ENCODE peak calls at places on chromosomes 11 and 22, in four cellular contexts. Z, A, L and T are unnamed samples.

GRCh38 chr11:95337972-95338429 is 107.0 kb upstream of the SESN3 start:
- DNase-seq in L (no peak), Z (peak), A (no peak), T (no peak)

GRCh38 chr22:29710193-29710592 is 9.6 kb upstream of the CABP7 start:
- DNase-seq in L (no peak), Z (no peak), A (no peak), T (no peak)

GRCh38 chr11:68753300-68753699 is 2.0 kb upstream of the TESMIN start:
- DNase-seq in Z (no peak), L (no peak), A (no peak), T (no peak)

GRCh38 chr22:19809741-19810140 is 44.9 kb downstream of the GNB1L start:
- DNase-seq in L (no peak), Z (no peak), A (no peak), T (no peak)

GRCh38 chr22:41548830-41549211 is 4.6 kb upstream of the POLR3H start:
- DNase-seq in L (no peak), Z (no peak), A (no peak), T (no peak)

GRCh38 chr11:85531498-85531897 is 95.6 kb downstream of the DLG2 start:
- DNase-seq in L (no peak), Z (no peak), A (no peak), T (no peak)

GRCh38 chr11:128553662-128554392 is 33.5 kb downstream of the ETS1 start:
- DNase-seq in A (peak), L (no peak), Z (no peak), T (peak)

GRCh38 chr22:44023404-44024287 is 456 bp upstream of the PARVB start:
- DNase-seq in L (peak), Z (peak), A (peak), T (peak)

GRCh38 chr11:100981196-100981824 is 148.3 kb downstream of the PGR start:
- DNase-seq in A (no peak), L (no peak), Z (no peak), T (no peak)

GRCh38 chr11:121595717-121596156 is 143.0 kb upstream of the SORL1-AS1 start:
- DNase-seq in Z (peak), L (no peak), A (no peak), T (no peak)

GRCh38 chr11:4539603-4540219 is 5.3 kb upstream of the OR52M1 start:
- DNase-seq in A (peak), L (peak), Z (no peak), T (peak)

GRCh38 chr11:36376888-36377758 is 81.0 kb downstream of the PRR5L start:
- DNase-seq in A (no peak), Z (peak), L (peak), T (peak)

GRCh38 chr22:30221121-30221992 is 25.2 kb downstream of the LIF start:
- DNase-seq in L (no peak), Z (no peak), A (peak), T (peak)

GRCh38 chr11:117223741-117224685 is 7.9 kb downstream of the PCSK7 start:
- DNase-seq in A (no peak), L (no peak), Z (no peak), T (no peak)

GRCh38 chr11:2708151-2708581 is 8.4 kb upstream of the KCNQ1OT1 start:
- DNase-seq in Z (no peak), A (no peak), L (no peak), T (no peak)

GRCh38 chr11:30422828-30423648 is 100.1 kb downstream of the ARL14EP start:
- DNase-seq in L (no peak), Z (no peak), A (no peak), T (no peak)

GRCh38 chr11:95434489-95435057 is 203.6 kb upstream of the SESN3 start:
- DNase-seq in A (no peak), Z (no peak), L (no peak), T (no peak)

GRCh38 chr11:12552677-12553076 is 121.5 kb upstream of the TEAD1 start:
- DNase-seq in A (no peak), L (no peak), Z (peak), T (no peak)

GRCh38 chr11:47995318-47995717 is 15.0 kb downstream of the PTPRJ start:
- DNase-seq in L (no peak), Z (no peak), A (no peak), T (no peak)

GRCh38 chr11:3087821-3088800 is 30.9 kb upstream of the CARS1 start:
- DNase-seq in A (no peak), L (no peak), Z (peak), T (no peak)

GRCh38 chr11:112221263-112221835 is 4.9 kb upstream of the PTS start:
- DNase-seq in A (no peak), L (no peak), Z (no peak), T (no peak)

GRCh38 chr22:29842740-29843139 is 4.7 kb upstream of the ASCC2 start:
- DNase-seq in L (no peak), Z (peak), A (no peak), T (no peak)

GRCh38 chr22:37002633-37003032 is 16.6 kb downstream of the TST start:
- DNase-seq in L (no peak), A (no peak), Z (no peak), T (no peak)

GRCh38 chr22:41092847-41093371 is 517 bp downstream of the EP300 start:
- DNase-seq in A (peak), L (no peak), Z (peak), T (peak)

GRCh38 chr11:83778598-83778997 is 492.4 kb upstream of the CCDC90B start:
- DNase-seq in A (no peak), Z (no peak), L (no peak), T (no peak)

GRCh38 chr22:27934069-27934468 is 15.0 kb upstream of the PITPNB start:
- DNase-seq in Z (no peak), L (no peak), A (no peak), T (no peak)

DNA sequence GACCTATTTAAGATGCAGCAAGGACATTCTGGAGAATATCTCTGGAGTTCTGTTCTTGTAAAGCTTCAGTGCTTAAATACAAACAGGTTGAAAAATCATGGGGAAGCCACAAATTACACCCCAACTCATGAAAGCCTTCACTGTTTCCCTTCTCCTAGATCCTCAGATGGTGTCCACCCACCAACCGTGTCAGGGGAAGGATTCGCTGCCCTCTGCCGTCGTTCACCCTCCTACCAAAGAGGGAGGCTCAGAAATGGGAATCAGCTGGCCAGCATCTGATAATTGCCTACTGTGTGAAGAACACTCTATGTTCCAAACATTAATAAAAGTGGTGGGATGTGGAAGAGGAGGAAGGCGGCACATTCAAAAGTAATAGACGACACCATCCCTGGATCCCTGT is 7.4 kb upstream of the HEPACAM start:
- DNase-seq in Z (no peak), L (no peak), A (no peak), T (no peak)
- TF ChIP-seq CTCF in Z (no peak), L (no peak), A (no peak), T (no peak)

GRCh38 chr11:17898071-17898470 is 114.8 kb downstream of the SERGEF start:
- DNase-seq in A (no peak), Z (no peak), L (no peak), T (no peak)
- TF ChIP-seq CTCF in A (no peak), Z (no peak), L (no peak), T (no peak)

GRCh38 chr22:35736701-35737100 is 19.0 kb downstream of the APOL5 start:
- DNase-seq in L (no peak), A (no peak), Z (no peak), T (no peak)

GRCh38 chr22:35740616-35741015 is 22.9 kb downstream of the APOL5 start:
- DNase-seq in Z (no peak), L (no peak), A (no peak), T (no peak)

GRCh38 chr22:35739076-35739475 is 21.4 kb downstream of the APOL5 start:
- DNase-seq in L (no peak), Z (no peak), A (no peak), T (no peak)

GRCh38 chr22:35742342-35743100 is 24.8 kb downstream of the APOL5 start:
- DNase-seq in A (no peak), Z (peak), L (no peak), T (no peak)

DNA sequence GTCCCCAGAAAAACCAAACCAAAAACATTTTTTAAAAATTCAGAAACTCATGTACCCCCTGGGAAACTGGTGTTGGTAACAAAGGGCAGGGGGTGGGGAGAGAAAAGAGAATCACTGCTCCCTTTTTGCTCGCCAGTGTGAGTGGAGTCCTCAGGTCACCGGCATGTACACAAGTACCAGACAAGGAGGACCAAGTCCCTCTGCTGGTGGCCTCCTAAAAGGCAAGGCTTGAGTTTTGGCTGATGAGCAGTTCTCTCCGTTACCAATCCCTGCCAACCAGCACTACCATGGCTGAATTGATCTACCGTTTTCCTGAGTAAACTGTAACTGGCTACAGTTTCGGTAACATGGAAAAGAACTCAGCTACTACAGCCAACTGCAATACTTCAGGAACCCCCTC is 22.0 kb downstream of the APOL5 start:
- DNase-seq in A (peak), Z (no peak), L (no peak), T (peak)
- TF ChIP-seq CTCF in A (peak), Z (peak), L (peak), T (no peak)

GRCh38 chr11:58626915-58627483 is 4.5 kb downstream of the CNTF start:
- DNase-seq in Z (peak), L (no peak), A (no peak), T (no peak)

GRCh38 chr11:58628446-58628845 is 6.0 kb downstream of the CNTF start:
- DNase-seq in L (no peak), A (no peak), Z (peak), T (no peak)

GRCh38 chr11:58632510-58632909 is 10.0 kb downstream of the CNTF start:
- DNase-seq in L (no peak), A (no peak), Z (no peak), T (no peak)

GRCh38 chr11:58631378-58631777 is 8.9 kb downstream of the CNTF start:
- DNase-seq in L (no peak), Z (no peak), A (no peak), T (no peak)

DNA sequence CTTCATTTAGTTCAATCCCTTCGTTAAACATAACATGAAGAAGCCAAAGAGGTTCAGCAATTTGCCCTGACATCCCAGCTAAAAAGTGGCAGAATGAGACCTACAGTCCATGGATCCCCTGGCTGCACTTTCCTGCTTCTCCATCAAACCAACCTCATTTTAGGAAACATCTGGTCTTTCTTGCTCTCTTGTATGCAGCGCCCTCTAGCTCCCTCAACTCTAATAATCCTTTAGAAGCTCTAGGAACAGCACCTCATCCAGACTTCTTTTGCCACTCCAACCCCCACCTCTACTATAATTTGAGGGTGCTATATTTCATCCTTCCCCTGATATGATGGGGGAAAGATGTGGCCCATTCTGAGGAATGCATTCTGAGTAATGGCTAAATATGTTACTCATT is 7.4 kb downstream of the CNTF start:
- DNase-seq in L (no peak), A (peak), Z (peak), T (peak)
- TF ChIP-seq CTCF in L (peak), A (peak), Z (peak), T (peak)

DNA sequence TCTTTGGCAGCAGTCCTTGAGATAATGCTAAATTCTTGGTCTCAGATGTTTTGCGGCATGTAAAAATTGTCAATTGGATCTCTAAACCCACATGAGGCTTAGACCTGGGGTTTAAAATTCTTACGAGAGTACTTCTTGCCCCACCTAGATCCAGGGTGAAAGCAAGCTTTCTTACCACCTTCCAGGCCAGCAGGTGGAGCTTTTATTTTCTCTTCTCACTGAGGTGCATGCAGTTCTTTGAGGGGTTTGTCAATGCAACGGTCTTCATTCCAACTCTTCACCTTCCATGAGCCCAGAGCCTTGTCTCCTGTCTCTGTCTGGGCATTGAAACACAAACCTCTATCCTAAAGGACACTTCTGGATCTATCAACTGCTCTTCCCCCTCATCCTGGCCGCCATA is 154.1 kb downstream of the MYO18B start:
- DNase-seq in Z (no peak), L (no peak), A (peak), T (no peak)
- TF ChIP-seq CTCF in Z (no peak), L (peak), A (peak), T (no peak)

GRCh38 chr22:45911601-45912271 is 65.2 kb downstream of the WNT7B start:
- DNase-seq in A (no peak), L (no peak), Z (no peak), T (no peak)
- TF ChIP-seq CTCF in A (no peak), L (no peak), Z (no peak), T (no peak)

GRCh38 chr22:22346401-22347107 is 102.0 kb downstream of the VPREB1 start:
- DNase-seq in L (no peak), Z (no peak), A (no peak), T (no peak)

GRCh38 chr22:22348815-22349454 is 104.3 kb downstream of the VPREB1 start:
- DNase-seq in L (no peak), A (no peak), Z (no peak), T (no peak)

GRCh38 chr22:22345781-22346180 is 101.2 kb downstream of the VPREB1 start:
- DNase-seq in L (no peak), Z (no peak), A (no peak), T (no peak)

GRCh38 chr22:22349455-22349836 is 104.9 kb downstream of the VPREB1 start:
- DNase-seq in A (no peak), Z (no peak), L (no peak), T (no peak)

DNA sequence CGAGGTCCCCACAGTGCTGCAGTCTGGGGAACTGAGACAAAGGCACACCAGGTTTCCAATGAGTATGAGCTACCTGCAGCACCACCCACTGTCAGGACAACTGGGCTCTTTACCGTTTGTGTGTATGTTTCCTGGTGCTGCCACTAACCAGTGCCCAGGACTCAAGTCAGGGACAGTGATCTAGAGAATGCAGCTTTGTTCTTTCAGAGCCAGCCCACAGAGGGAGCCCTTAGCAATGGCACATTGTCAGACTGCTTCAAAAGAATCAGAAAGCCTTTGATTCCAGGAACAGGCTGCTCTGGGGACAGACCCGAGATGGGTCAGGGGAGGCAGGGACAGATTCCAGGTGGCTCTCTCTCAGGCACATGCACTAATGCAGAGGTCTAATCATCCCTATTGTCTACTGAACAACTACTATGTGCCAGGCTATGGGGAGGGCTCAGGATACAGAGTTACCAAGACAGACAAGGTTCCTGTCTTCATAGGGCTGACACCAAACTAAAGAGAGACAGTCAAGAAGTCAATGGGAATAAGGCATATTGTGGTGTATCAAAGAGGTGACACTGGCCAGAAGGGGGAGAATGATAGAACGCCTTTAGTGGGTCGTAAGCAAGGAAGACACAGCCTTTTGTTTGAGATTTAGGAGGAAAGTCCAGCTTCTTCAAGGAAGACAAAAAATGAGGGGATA is 103.7 kb downstream of the VPREB1 start:
- DNase-seq in A (peak), L (no peak), Z (no peak), T (no peak)
- TF ChIP-seq CTCF in A (peak), L (peak), Z (no peak), T (no peak)

GRCh38 chr22:39490135-39490798 is 11.8 kb upstream of the MIEF1 start:
- DNase-seq in L (no peak), A (peak), Z (peak), T (peak)

GRCh38 chr22:39487826-39488520 is 14.1 kb upstream of the MIEF1 start:
- DNase-seq in Z (no peak), A (no peak), L (no peak), T (no peak)

GRCh38 chr22:39488563-39489083 is 13.5 kb upstream of the MIEF1 start:
- DNase-seq in Z (no peak), L (no peak), A (no peak), T (no peak)

GRCh38 chr22:39490966-39491680 is 11.0 kb upstream of the MIEF1 start:
- DNase-seq in Z (no peak), L (no peak), A (no peak), T (no peak)

DNA sequence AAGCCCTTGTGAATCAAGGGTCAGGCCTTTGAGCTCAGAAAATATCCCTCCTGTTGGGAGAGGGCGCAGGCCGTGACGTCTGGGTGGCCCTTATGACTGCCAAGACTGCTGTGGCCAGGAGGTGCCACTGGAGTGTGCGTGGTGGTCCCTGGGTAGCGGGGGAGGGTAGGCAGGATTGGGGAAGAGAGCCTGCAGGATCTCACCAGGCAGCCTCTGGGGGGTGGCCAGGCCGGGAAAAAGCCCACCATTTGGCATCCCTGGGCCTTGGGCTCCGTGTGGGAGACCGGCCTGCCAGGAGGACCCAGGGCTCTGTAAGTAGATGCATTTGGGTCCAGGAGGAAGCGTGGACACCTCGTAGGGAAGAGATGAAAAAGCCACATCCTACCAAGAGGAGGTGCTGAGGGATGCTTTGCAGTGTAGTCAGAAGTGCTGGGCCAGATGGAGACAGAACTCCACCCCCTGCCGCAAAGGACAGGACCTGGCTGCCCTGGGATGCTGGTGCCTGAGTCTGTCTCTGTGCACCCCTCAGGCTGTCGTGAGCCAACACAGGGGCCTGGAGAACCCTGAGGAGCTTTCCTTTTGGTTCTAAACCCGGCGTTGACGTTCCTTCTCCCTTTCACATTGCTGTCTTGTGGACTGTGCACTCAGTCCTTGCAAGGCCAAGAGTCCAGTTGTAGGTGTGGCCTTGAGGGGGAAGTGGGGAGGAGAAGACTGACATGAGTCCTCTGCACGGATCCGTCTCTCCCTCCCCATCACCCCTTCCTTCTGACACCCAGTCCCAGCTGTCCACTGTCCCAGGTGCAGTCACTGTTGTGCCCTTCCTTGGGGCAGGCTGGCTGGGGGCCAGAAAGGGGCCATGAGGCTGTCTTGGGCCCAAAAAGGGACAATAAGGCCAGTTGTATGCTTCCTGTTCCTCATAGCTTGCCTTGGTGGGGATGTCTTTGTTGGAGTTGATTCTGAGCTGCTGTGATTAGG is 12.7 kb upstream of the MIEF1 start:
- DNase-seq in A (no peak), L (no peak), Z (no peak), T (no peak)
- TF ChIP-seq CTCF in A (no peak), L (no peak), Z (no peak), T (no peak)